ENCODE peak calls at places on chromosomes 5 and 9, in ten cellular contexts. One of them, this sample, is unnamed.

GRCh38 chr5:16857635-16858034 is 78.5 kb downstream of the MYO10 start:
- DNase-seq in Kasumi-1: no peak
- DNase-seq in NCI-H2081: no peak
- DNase-seq in memory B cell: no peak
- DNase-seq in glutamatergic neuron: no peak
- DNase-seq in left cardiac atrium: no peak
- DNase-seq in LoVo: no peak
- DNase-seq in HS-27A: no peak
- DNase-seq in posterior vena cava: no peak
- DNase-seq in T-cell: no peak
- DNase-seq in this sample: no peak

GRCh38 chr5:1540166-1540565 is 16.4 kb upstream of the LPCAT1 start:
- DNase-seq in Kasumi-1: no peak
- DNase-seq in NCI-H2081: no peak
- DNase-seq in memory B cell: no peak
- DNase-seq in glutamatergic neuron: no peak
- DNase-seq in left cardiac atrium: peak
- DNase-seq in LoVo: no peak
- DNase-seq in HS-27A: no peak
- DNase-seq in posterior vena cava: no peak
- DNase-seq in T-cell: no peak
- DNase-seq in this sample: peak

GRCh38 chr9:70573308-70573707 is 158.9 kb upstream of the KLF9 start:
- DNase-seq in Kasumi-1: no peak
- DNase-seq in NCI-H2081: no peak
- DNase-seq in memory B cell: no peak
- DNase-seq in glutamatergic neuron: no peak
- DNase-seq in left cardiac atrium: no peak
- DNase-seq in LoVo: no peak
- DNase-seq in HS-27A: no peak
- DNase-seq in posterior vena cava: no peak
- DNase-seq in T-cell: no peak
- DNase-seq in this sample: no peak

GRCh38 chr5:41068169-41068568 is 3.0 kb downstream of the MROH2B start:
- DNase-seq in Kasumi-1: no peak
- DNase-seq in NCI-H2081: no peak
- DNase-seq in memory B cell: no peak
- DNase-seq in glutamatergic neuron: no peak
- DNase-seq in left cardiac atrium: no peak
- DNase-seq in LoVo: no peak
- DNase-seq in HS-27A: no peak
- DNase-seq in posterior vena cava: no peak
- DNase-seq in T-cell: no peak
- DNase-seq in this sample: no peak

GRCh38 chr9:110443146-110443877 is 105.6 kb upstream of the TXNDC8 start:
- DNase-seq in Kasumi-1: no peak
- DNase-seq in NCI-H2081: no peak
- DNase-seq in memory B cell: no peak
- DNase-seq in glutamatergic neuron: peak
- DNase-seq in left cardiac atrium: no peak
- DNase-seq in LoVo: no peak
- DNase-seq in HS-27A: peak
- DNase-seq in posterior vena cava: no peak
- DNase-seq in T-cell: no peak
- DNase-seq in this sample: no peak

GRCh38 chr5:138468133-138468965 is 3.1 kb downstream of the EGR1 start:
- DNase-seq in Kasumi-1: no peak
- DNase-seq in NCI-H2081: no peak
- DNase-seq in memory B cell: no peak
- DNase-seq in glutamatergic neuron: no peak
- DNase-seq in left cardiac atrium: no peak
- DNase-seq in LoVo: peak
- DNase-seq in HS-27A: no peak
- DNase-seq in posterior vena cava: no peak
- DNase-seq in T-cell: no peak
- DNase-seq in this sample: no peak

GRCh38 chr9:131500939-131501541 is 1.7 kb upstream of the POMT1 start:
- DNase-seq in Kasumi-1: peak
- DNase-seq in NCI-H2081: no peak
- DNase-seq in memory B cell: no peak
- DNase-seq in glutamatergic neuron: no peak
- DNase-seq in left cardiac atrium: no peak
- DNase-seq in LoVo: peak
- DNase-seq in HS-27A: no peak
- DNase-seq in posterior vena cava: no peak
- DNase-seq in T-cell: peak
- DNase-seq in this sample: peak

GRCh38 chr5:44546283-44546682 is 157.1 kb upstream of the FGF10 start:
- DNase-seq in Kasumi-1: no peak
- DNase-seq in NCI-H2081: no peak
- DNase-seq in memory B cell: no peak
- DNase-seq in glutamatergic neuron: no peak
- DNase-seq in left cardiac atrium: no peak
- DNase-seq in LoVo: peak
- DNase-seq in HS-27A: peak
- DNase-seq in posterior vena cava: no peak
- DNase-seq in T-cell: no peak
- DNase-seq in this sample: no peak

GRCh38 chr5:1832511-1833250 is 31.5 kb downstream of the NDUFS6 start:
- DNase-seq in Kasumi-1: no peak
- DNase-seq in NCI-H2081: no peak
- DNase-seq in memory B cell: no peak
- DNase-seq in glutamatergic neuron: no peak
- DNase-seq in left cardiac atrium: no peak
- DNase-seq in LoVo: no peak
- DNase-seq in HS-27A: no peak
- DNase-seq in posterior vena cava: peak
- DNase-seq in T-cell: no peak
- DNase-seq in this sample: no peak

GRCh38 chr5:89584339-89584956 is 701.5 kb upstream of the MEF2C start:
- DNase-seq in Kasumi-1: no peak
- DNase-seq in NCI-H2081: peak
- DNase-seq in memory B cell: no peak
- DNase-seq in glutamatergic neuron: no peak
- DNase-seq in left cardiac atrium: no peak
- DNase-seq in LoVo: peak
- DNase-seq in HS-27A: no peak
- DNase-seq in posterior vena cava: no peak
- DNase-seq in T-cell: no peak
- DNase-seq in this sample: no peak

GRCh38 chr5:154543380-154543779 is 65.4 kb upstream of the HAND1 start:
- DNase-seq in Kasumi-1: no peak
- DNase-seq in NCI-H2081: no peak
- DNase-seq in memory B cell: no peak
- DNase-seq in glutamatergic neuron: no peak
- DNase-seq in left cardiac atrium: no peak
- DNase-seq in LoVo: no peak
- DNase-seq in HS-27A: no peak
- DNase-seq in posterior vena cava: no peak
- DNase-seq in T-cell: no peak
- DNase-seq in this sample: no peak

GRCh38 chr5:61667523-61668229 is 335.6 kb downstream of the ZSWIM6 start:
- DNase-seq in Kasumi-1: no peak
- DNase-seq in NCI-H2081: no peak
- DNase-seq in memory B cell: no peak
- DNase-seq in glutamatergic neuron: no peak
- DNase-seq in left cardiac atrium: no peak
- DNase-seq in LoVo: no peak
- DNase-seq in HS-27A: no peak
- DNase-seq in posterior vena cava: no peak
- DNase-seq in T-cell: no peak
- DNase-seq in this sample: no peak

GRCh38 chr5:172858990-172859811 is 25.1 kb downstream of the ERGIC1 start:
- DNase-seq in Kasumi-1: no peak
- DNase-seq in NCI-H2081: no peak
- DNase-seq in memory B cell: no peak
- DNase-seq in glutamatergic neuron: no peak
- DNase-seq in left cardiac atrium: peak
- DNase-seq in LoVo: peak
- DNase-seq in HS-27A: peak
- DNase-seq in posterior vena cava: peak
- DNase-seq in T-cell: no peak
- DNase-seq in this sample: no peak

GRCh38 chr9:12708562-12709298 is 15.5 kb downstream of the TYRP1 start:
- DNase-seq in Kasumi-1: no peak
- DNase-seq in NCI-H2081: no peak
- DNase-seq in memory B cell: no peak
- DNase-seq in glutamatergic neuron: no peak
- DNase-seq in left cardiac atrium: no peak
- DNase-seq in LoVo: peak
- DNase-seq in HS-27A: peak
- DNase-seq in posterior vena cava: no peak
- DNase-seq in T-cell: no peak
- DNase-seq in this sample: no peak

GRCh38 chr9:36245906-36246305 is 12.3 kb downstream of the GNE start:
- DNase-seq in Kasumi-1: no peak
- DNase-seq in NCI-H2081: peak
- DNase-seq in memory B cell: no peak
- DNase-seq in glutamatergic neuron: no peak
- DNase-seq in left cardiac atrium: no peak
- DNase-seq in LoVo: no peak
- DNase-seq in HS-27A: no peak
- DNase-seq in posterior vena cava: no peak
- DNase-seq in T-cell: no peak
- DNase-seq in this sample: no peak

GRCh38 chr5:154676508-154676907 is 78.7 kb upstream of the LARP1 start:
- DNase-seq in Kasumi-1: no peak
- DNase-seq in NCI-H2081: no peak
- DNase-seq in memory B cell: no peak
- DNase-seq in glutamatergic neuron: no peak
- DNase-seq in left cardiac atrium: no peak
- DNase-seq in LoVo: no peak
- DNase-seq in HS-27A: no peak
- DNase-seq in posterior vena cava: no peak
- DNase-seq in T-cell: no peak
- DNase-seq in this sample: no peak

GRCh38 chr9:86405926-86406325 is 51.7 kb upstream of the TUT7 start:
- DNase-seq in Kasumi-1: no peak
- DNase-seq in NCI-H2081: no peak
- DNase-seq in memory B cell: no peak
- DNase-seq in glutamatergic neuron: no peak
- DNase-seq in left cardiac atrium: no peak
- DNase-seq in LoVo: no peak
- DNase-seq in HS-27A: no peak
- DNase-seq in posterior vena cava: no peak
- DNase-seq in T-cell: no peak
- DNase-seq in this sample: no peak

GRCh38 chr9:77802064-77802463 is 153.9 kb upstream of the GNA14 start:
- DNase-seq in Kasumi-1: no peak
- DNase-seq in NCI-H2081: no peak
- DNase-seq in memory B cell: no peak
- DNase-seq in glutamatergic neuron: no peak
- DNase-seq in left cardiac atrium: no peak
- DNase-seq in LoVo: no peak
- DNase-seq in HS-27A: no peak
- DNase-seq in posterior vena cava: no peak
- DNase-seq in T-cell: no peak
- DNase-seq in this sample: no peak

GRCh38 chr9:115008536-115008935 is 78.1 kb upstream of the TNFSF8 start:
- DNase-seq in Kasumi-1: peak
- DNase-seq in NCI-H2081: no peak
- DNase-seq in memory B cell: no peak
- DNase-seq in glutamatergic neuron: peak
- DNase-seq in left cardiac atrium: no peak
- DNase-seq in LoVo: no peak
- DNase-seq in HS-27A: peak
- DNase-seq in posterior vena cava: no peak
- DNase-seq in T-cell: no peak
- DNase-seq in this sample: no peak

GRCh38 chr9:87498046-87498815 is 564 bp downstream of the DAPK1 start:
- DNase-seq in Kasumi-1: peak
- DNase-seq in NCI-H2081: peak
- DNase-seq in memory B cell: no peak
- DNase-seq in glutamatergic neuron: peak
- DNase-seq in left cardiac atrium: peak
- DNase-seq in LoVo: peak
- DNase-seq in HS-27A: no peak
- DNase-seq in posterior vena cava: peak
- DNase-seq in T-cell: no peak
- DNase-seq in this sample: no peak

GRCh38 chr5:138438724-138439536 is at the start of gene REEP2:
- DNase-seq in Kasumi-1: peak
- DNase-seq in NCI-H2081: peak
- DNase-seq in memory B cell: peak
- DNase-seq in glutamatergic neuron: peak
- DNase-seq in left cardiac atrium: peak
- DNase-seq in LoVo: peak
- DNase-seq in HS-27A: no peak
- DNase-seq in posterior vena cava: no peak
- DNase-seq in T-cell: peak
- DNase-seq in this sample: peak

GRCh38 chr5:135203593-135204036 is 169.6 kb upstream of the PITX1 start:
- DNase-seq in Kasumi-1: peak
- DNase-seq in NCI-H2081: peak
- DNase-seq in memory B cell: no peak
- DNase-seq in glutamatergic neuron: no peak
- DNase-seq in left cardiac atrium: no peak
- DNase-seq in LoVo: no peak
- DNase-seq in HS-27A: no peak
- DNase-seq in posterior vena cava: no peak
- DNase-seq in T-cell: no peak
- DNase-seq in this sample: no peak

GRCh38 chr5:3924990-3925389 is 329.4 kb downstream of the IRX1 start:
- DNase-seq in Kasumi-1: no peak
- DNase-seq in NCI-H2081: no peak
- DNase-seq in memory B cell: no peak
- DNase-seq in glutamatergic neuron: no peak
- DNase-seq in left cardiac atrium: no peak
- DNase-seq in LoVo: no peak
- DNase-seq in HS-27A: no peak
- DNase-seq in posterior vena cava: no peak
- DNase-seq in T-cell: no peak
- DNase-seq in this sample: no peak

GRCh38 chr5:34695275-34696032 is 39.3 kb downstream of the RAI14 start:
- DNase-seq in Kasumi-1: peak
- DNase-seq in NCI-H2081: no peak
- DNase-seq in memory B cell: no peak
- DNase-seq in glutamatergic neuron: no peak
- DNase-seq in left cardiac atrium: no peak
- DNase-seq in LoVo: no peak
- DNase-seq in HS-27A: no peak
- DNase-seq in posterior vena cava: no peak
- DNase-seq in T-cell: no peak
- DNase-seq in this sample: no peak

GRCh38 chr5:68251386-68251785 is 35.8 kb downstream of the PIK3R1 start:
- DNase-seq in Kasumi-1: no peak
- DNase-seq in NCI-H2081: no peak
- DNase-seq in memory B cell: no peak
- DNase-seq in glutamatergic neuron: no peak
- DNase-seq in left cardiac atrium: peak
- DNase-seq in LoVo: no peak
- DNase-seq in HS-27A: no peak
- DNase-seq in posterior vena cava: no peak
- DNase-seq in T-cell: peak
- DNase-seq in this sample: peak

GRCh38 chr5:95530441-95530840 is 24.3 kb downstream of the SKIC3 start:
- DNase-seq in Kasumi-1: no peak
- DNase-seq in NCI-H2081: no peak
- DNase-seq in memory B cell: no peak
- DNase-seq in glutamatergic neuron: no peak
- DNase-seq in left cardiac atrium: no peak
- DNase-seq in LoVo: no peak
- DNase-seq in HS-27A: no peak
- DNase-seq in posterior vena cava: no peak
- DNase-seq in T-cell: no peak
- DNase-seq in this sample: no peak

GRCh38 chr9:32644698-32645097 is 9.2 kb upstream of the TAF1L start:
- DNase-seq in Kasumi-1: no peak
- DNase-seq in NCI-H2081: no peak
- DNase-seq in memory B cell: no peak
- DNase-seq in glutamatergic neuron: no peak
- DNase-seq in left cardiac atrium: peak
- DNase-seq in LoVo: no peak
- DNase-seq in HS-27A: peak
- DNase-seq in posterior vena cava: no peak
- DNase-seq in T-cell: no peak
- DNase-seq in this sample: no peak

GRCh38 chr5:159619826-159620225 is 289.5 kb upstream of the IL12B start:
- DNase-seq in Kasumi-1: no peak
- DNase-seq in NCI-H2081: no peak
- DNase-seq in memory B cell: no peak
- DNase-seq in glutamatergic neuron: no peak
- DNase-seq in left cardiac atrium: no peak
- DNase-seq in LoVo: no peak
- DNase-seq in HS-27A: no peak
- DNase-seq in posterior vena cava: no peak
- DNase-seq in T-cell: no peak
- DNase-seq in this sample: no peak